ENCODE peak calls at places on chromosomes 4 and X, in eight cellular contexts. One of them, this sample, is unnamed.

GRCh38 chrX:96685205-96686099 is 810 bp downstream of the DIAPH2 start:
- DNase-seq in mammary epithelial cell: peak; percentile 48
- DNase-seq in lower lobe of right lung: peak; percentile 54
- DNase-seq in aorta: peak; percentile 77
- DNase-seq in esophagus muscularis mucosa: peak; percentile 91
- DNase-seq in heart left ventricle: peak; percentile 24
- DNase-seq in A549: no peak
- DNase-seq in HepG2: peak; percentile 7
- DNase-seq in this sample: peak; percentile 47

GRCh38 chrX:40172169-40172979 is 74.6 kb upstream of the BCOR start:
- DNase-seq in aorta: peak; percentile 88
- DNase-seq in mammary epithelial cell: peak; percentile 32
- DNase-seq in HepG2: no peak
- DNase-seq in lower lobe of right lung: peak; percentile 80
- DNase-seq in heart left ventricle: peak; percentile 73
- DNase-seq in A549: no peak
- DNase-seq in esophagus muscularis mucosa: no peak
- DNase-seq in this sample: peak; percentile 89

GRCh38 chr4:171785392-171785791 is 27.8 kb upstream of the GALNTL6 start:
- DNase-seq in aorta: no peak
- DNase-seq in esophagus muscularis mucosa: no peak
- DNase-seq in A549: no peak
- DNase-seq in mammary epithelial cell: no peak
- DNase-seq in heart left ventricle: no peak
- DNase-seq in HepG2: no peak
- DNase-seq in lower lobe of right lung: no peak
- DNase-seq in this sample: no peak

GRCh38 chrX:52424658-52425057 is 55.8 kb downstream of the XAGE2 start:
- DNase-seq in esophagus muscularis mucosa: no peak
- DNase-seq in aorta: no peak
- DNase-seq in mammary epithelial cell: peak; percentile 3
- DNase-seq in A549: no peak
- DNase-seq in lower lobe of right lung: no peak
- DNase-seq in heart left ventricle: no peak
- DNase-seq in HepG2: no peak
- DNase-seq in this sample: no peak

GRCh38 chr4:177505171-177505615 is 63.0 kb upstream of the AGA start:
- DNase-seq in lower lobe of right lung: no peak
- DNase-seq in esophagus muscularis mucosa: no peak
- DNase-seq in A549: no peak
- DNase-seq in heart left ventricle: no peak
- DNase-seq in aorta: no peak
- DNase-seq in mammary epithelial cell: no peak
- DNase-seq in HepG2: no peak
- DNase-seq in this sample: no peak

GRCh38 chr4:18722748-18723191 is 701.2 kb upstream of the LCORL start:
- DNase-seq in aorta: no peak
- DNase-seq in lower lobe of right lung: no peak
- DNase-seq in esophagus muscularis mucosa: no peak
- DNase-seq in mammary epithelial cell: no peak
- DNase-seq in heart left ventricle: no peak
- DNase-seq in HepG2: no peak
- DNase-seq in A549: no peak
- DNase-seq in this sample: no peak

GRCh38 chr4:13627185-13627605 is 330 bp downstream of the BOD1L1 start:
- DNase-seq in lower lobe of right lung: peak; percentile 58
- DNase-seq in esophagus muscularis mucosa: no peak
- DNase-seq in heart left ventricle: peak; percentile 25
- DNase-seq in mammary epithelial cell: no peak
- DNase-seq in aorta: peak; percentile 76
- DNase-seq in A549: no peak
- DNase-seq in HepG2: no peak
- DNase-seq in this sample: peak; percentile 48

GRCh38 chr4:21979196-21979595 is 30.6 kb upstream of the KCNIP4 start:
- DNase-seq in heart left ventricle: no peak
- DNase-seq in A549: no peak
- DNase-seq in mammary epithelial cell: no peak
- DNase-seq in esophagus muscularis mucosa: no peak
- DNase-seq in aorta: no peak
- DNase-seq in HepG2: no peak
- DNase-seq in lower lobe of right lung: no peak
- DNase-seq in this sample: no peak

GRCh38 chr4:168863719-168864632 is 146.1 kb downstream of the CBR4 start:
- DNase-seq in heart left ventricle: no peak
- DNase-seq in esophagus muscularis mucosa: no peak
- DNase-seq in lower lobe of right lung: no peak
- DNase-seq in aorta: no peak
- DNase-seq in HepG2: no peak
- DNase-seq in mammary epithelial cell: no peak
- DNase-seq in A549: no peak
- DNase-seq in this sample: no peak

GRCh38 chr4:158783775-158784174 is 14.9 kb downstream of the FNIP2 start:
- DNase-seq in A549: no peak
- DNase-seq in aorta: no peak
- DNase-seq in lower lobe of right lung: no peak
- DNase-seq in HepG2: no peak
- DNase-seq in heart left ventricle: no peak
- DNase-seq in mammary epithelial cell: peak; percentile 35
- DNase-seq in esophagus muscularis mucosa: no peak
- DNase-seq in this sample: no peak

GRCh38 chr4:98517444-98518021 is 140.9 kb downstream of the TSPAN5 start:
- DNase-seq in A549: no peak
- DNase-seq in aorta: no peak
- DNase-seq in HepG2: peak; percentile 46
- DNase-seq in esophagus muscularis mucosa: peak; percentile 68
- DNase-seq in heart left ventricle: no peak
- DNase-seq in lower lobe of right lung: no peak
- DNase-seq in mammary epithelial cell: no peak
- DNase-seq in this sample: no peak

GRCh38 chrX:115679460-115679859 is 118.5 kb downstream of the PLS3 start:
- DNase-seq in mammary epithelial cell: peak; percentile 6
- DNase-seq in aorta: no peak
- DNase-seq in lower lobe of right lung: no peak
- DNase-seq in esophagus muscularis mucosa: no peak
- DNase-seq in HepG2: peak; percentile 5
- DNase-seq in heart left ventricle: no peak
- DNase-seq in A549: peak; percentile 17
- DNase-seq in this sample: no peak
- H3K27ac ChIP-seq in mammary epithelial cell: no peak overlapping the region
- H3K27ac ChIP-seq in aorta: no peak overlapping the region
- H3K27ac ChIP-seq in lower lobe of right lung: no peak overlapping the region
- H3K27ac ChIP-seq in esophagus muscularis mucosa: no peak overlapping the region
- H3K27ac ChIP-seq in HepG2: no peak overlapping the region
- H3K27ac ChIP-seq in heart left ventricle: no peak overlapping the region
- H3K27ac ChIP-seq in A549: no peak overlapping the region
- H3K27ac ChIP-seq in this sample: no peak overlapping the region

GRCh38 chr4:87058272-87059073 is 123.7 kb downstream of the AFF1 start:
- DNase-seq in heart left ventricle: no peak
- DNase-seq in mammary epithelial cell: peak; percentile 68
- DNase-seq in HepG2: no peak
- DNase-seq in lower lobe of right lung: peak; percentile 59
- DNase-seq in A549: no peak
- DNase-seq in esophagus muscularis mucosa: peak; percentile 84
- DNase-seq in aorta: no peak
- DNase-seq in this sample: no peak
- H3K4me1 ChIP-seq in heart left ventricle: peaks cover 69% of the 10 kb centered on the region
- H3K4me1 ChIP-seq in mammary epithelial cell: peaks cover 27% of the 10 kb centered on the region
- H3K4me1 ChIP-seq in HepG2: peaks cover 7% of the 10 kb centered on the region
- H3K4me1 ChIP-seq in lower lobe of right lung: peaks cover 69% of the 10 kb centered on the region
- H3K4me1 ChIP-seq in A549: peaks cover 14% of the 10 kb centered on the region
- H3K4me1 ChIP-seq in esophagus muscularis mucosa: peaks cover 77% of the 10 kb centered on the region
- H3K4me1 ChIP-seq in aorta: peaks cover 19% of the 10 kb centered on the region
- H3K4me1 ChIP-seq in this sample: peaks cover 14% of the 10 kb centered on the region

DNA sequence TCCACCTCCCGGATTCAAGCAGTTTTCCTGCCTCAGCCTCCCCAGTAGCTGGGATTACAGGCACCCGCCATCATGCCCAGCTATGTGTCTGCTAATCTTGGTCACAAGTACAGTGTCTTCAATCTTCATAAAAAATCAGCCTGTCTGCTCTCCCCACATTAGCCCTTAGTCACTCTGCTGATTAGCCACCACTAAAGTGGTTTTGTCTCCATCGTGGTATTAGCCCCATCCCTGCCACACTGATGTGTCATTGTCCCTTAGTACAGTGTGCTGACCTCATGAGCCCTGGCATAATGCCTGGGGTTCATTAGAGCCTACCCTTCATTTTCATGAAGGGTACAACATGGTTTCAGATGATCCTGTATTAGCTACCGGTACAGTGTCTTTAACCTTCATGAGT is 49.9 kb downstream of the ZNF157 start:
- DNase-seq in aorta: no peak
- DNase-seq in lower lobe of right lung: no peak
- DNase-seq in mammary epithelial cell: no peak
- DNase-seq in esophagus muscularis mucosa: no peak
- DNase-seq in A549: no peak
- DNase-seq in HepG2: no peak
- DNase-seq in heart left ventricle: no peak
- DNase-seq in this sample: no peak
- H3K9me3 ChIP-seq in aorta: peaks cover 1% of the 10 kb centered on the region
- H3K9me3 ChIP-seq in lower lobe of right lung: no peaks in the 10 kb centered on the region
- H3K9me3 ChIP-seq in mammary epithelial cell: peaks cover 7% of the 10 kb centered on the region
- H3K9me3 ChIP-seq in esophagus muscularis mucosa: no peaks in the 10 kb centered on the region
- H3K9me3 ChIP-seq in A549: peaks cover 3% of the 10 kb centered on the region
- H3K9me3 ChIP-seq in HepG2: no peaks in the 10 kb centered on the region
- H3K9me3 ChIP-seq in heart left ventricle: peaks cover 6% of the 10 kb centered on the region
- H3K9me3 ChIP-seq in this sample: peaks cover 3% of the 10 kb centered on the region

DNA sequence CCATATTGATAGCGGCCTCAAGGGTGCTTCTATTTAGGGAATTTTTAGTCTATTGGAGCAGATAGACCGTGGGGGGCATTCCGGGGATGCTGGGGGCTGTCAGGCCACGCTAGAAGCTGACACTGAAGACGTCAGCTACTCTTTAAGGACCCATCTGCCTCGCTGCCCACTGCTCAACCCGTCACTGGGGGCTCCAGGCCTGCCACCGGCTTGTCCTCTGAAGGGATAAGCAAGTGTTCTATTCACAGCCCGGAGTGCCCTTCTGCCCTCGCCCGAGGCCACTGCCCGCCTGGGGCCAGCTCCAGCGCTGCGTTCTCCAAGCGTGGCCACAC is 674 bp upstream of the MSL3 start:
- DNase-seq in esophagus muscularis mucosa: no peak
- DNase-seq in lower lobe of right lung: no peak
- DNase-seq in A549: no peak
- DNase-seq in aorta: no peak
- DNase-seq in heart left ventricle: no peak
- DNase-seq in HepG2: no peak
- DNase-seq in mammary epithelial cell: no peak
- DNase-seq in this sample: no peak
- H3K27ac ChIP-seq in esophagus muscularis mucosa: peak overlapping the region; percentile 87
- H3K27ac ChIP-seq in lower lobe of right lung: peak overlapping the region; percentile 89
- H3K27ac ChIP-seq in A549: peak overlapping the region; percentile 94
- H3K27ac ChIP-seq in aorta: no peak overlapping the region
- H3K27ac ChIP-seq in heart left ventricle: peak overlapping the region; percentile 89
- H3K27ac ChIP-seq in HepG2: no peak overlapping the region
- H3K27ac ChIP-seq in mammary epithelial cell: no peak overlapping the region
- H3K27ac ChIP-seq in this sample: peak overlapping the region; percentile 83

GRCh38 chr4:165332502-165332901 is 5.0 kb downstream of the MSMO1 start:
- DNase-seq in mammary epithelial cell: no peak
- DNase-seq in A549: no peak
- DNase-seq in HepG2: no peak
- DNase-seq in aorta: no peak
- DNase-seq in esophagus muscularis mucosa: no peak
- DNase-seq in lower lobe of right lung: no peak
- DNase-seq in heart left ventricle: no peak
- DNase-seq in this sample: no peak
- H3K4me1 ChIP-seq in mammary epithelial cell: peaks cover 28% of the 10 kb centered on the region
- H3K4me1 ChIP-seq in A549: peaks cover 12% of the 10 kb centered on the region
- H3K4me1 ChIP-seq in HepG2: peaks cover 69% of the 10 kb centered on the region
- H3K4me1 ChIP-seq in aorta: peaks cover 7% of the 10 kb centered on the region
- H3K4me1 ChIP-seq in esophagus muscularis mucosa: peaks cover 9% of the 10 kb centered on the region
- H3K4me1 ChIP-seq in lower lobe of right lung: peaks cover 19% of the 10 kb centered on the region
- H3K4me1 ChIP-seq in heart left ventricle: peaks cover 31% of the 10 kb centered on the region
- H3K4me1 ChIP-seq in this sample: peaks cover 41% of the 10 kb centered on the region

DNA sequence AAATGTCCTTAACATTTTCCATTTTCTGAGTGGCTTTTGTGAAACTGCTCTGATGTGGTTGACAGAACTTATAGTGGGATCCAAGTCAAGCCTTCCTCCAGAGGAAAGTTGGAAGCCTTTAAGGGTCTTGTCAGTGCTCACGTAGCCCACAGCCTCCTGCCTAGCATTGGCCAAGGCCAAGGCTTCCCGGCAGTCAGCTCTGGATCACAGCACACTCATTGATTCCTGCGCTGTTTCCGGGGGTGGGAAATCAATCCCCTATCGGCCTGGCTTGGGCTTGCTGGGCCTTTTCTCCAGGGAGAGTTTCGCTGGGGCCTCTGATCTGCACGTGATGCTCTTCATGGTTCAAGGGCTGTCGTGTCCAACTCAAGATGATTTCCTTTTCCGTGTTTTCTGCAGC is 76.1 kb downstream of the SLC9A6 start:
- DNase-seq in heart left ventricle: peak; percentile 25
- DNase-seq in HepG2: no peak
- DNase-seq in esophagus muscularis mucosa: no peak
- DNase-seq in A549: no peak
- DNase-seq in mammary epithelial cell: no peak
- DNase-seq in aorta: no peak
- DNase-seq in lower lobe of right lung: no peak
- DNase-seq in this sample: no peak
- H3K9me3 ChIP-seq in heart left ventricle: no peaks in the 10 kb centered on the region
- H3K9me3 ChIP-seq in HepG2: no peaks in the 10 kb centered on the region
- H3K9me3 ChIP-seq in esophagus muscularis mucosa: no peaks in the 10 kb centered on the region
- H3K9me3 ChIP-seq in A549: no peaks in the 10 kb centered on the region
- H3K9me3 ChIP-seq in mammary epithelial cell: no peaks in the 10 kb centered on the region
- H3K9me3 ChIP-seq in aorta: no peaks in the 10 kb centered on the region
- H3K9me3 ChIP-seq in lower lobe of right lung: no peaks in the 10 kb centered on the region
- H3K9me3 ChIP-seq in this sample: no peaks in the 10 kb centered on the region

GRCh38 chr4:139767585-139767984 is 102.0 kb downstream of the MGST2 start:
- DNase-seq in A549: no peak
- DNase-seq in heart left ventricle: no peak
- DNase-seq in mammary epithelial cell: no peak
- DNase-seq in HepG2: no peak
- DNase-seq in lower lobe of right lung: no peak
- DNase-seq in esophagus muscularis mucosa: no peak
- DNase-seq in aorta: no peak
- DNase-seq in this sample: no peak

GRCh38 chr4:139769355-139769754 is 103.7 kb downstream of the MGST2 start:
- DNase-seq in esophagus muscularis mucosa: no peak
- DNase-seq in heart left ventricle: no peak
- DNase-seq in aorta: no peak
- DNase-seq in A549: no peak
- DNase-seq in lower lobe of right lung: no peak
- DNase-seq in mammary epithelial cell: no peak
- DNase-seq in HepG2: no peak
- DNase-seq in this sample: no peak

GRCh38 chr4:139770361-139770760 is 104.7 kb downstream of the MGST2 start:
- DNase-seq in aorta: no peak
- DNase-seq in HepG2: no peak
- DNase-seq in esophagus muscularis mucosa: no peak
- DNase-seq in heart left ventricle: peak; percentile 83
- DNase-seq in A549: no peak
- DNase-seq in mammary epithelial cell: no peak
- DNase-seq in lower lobe of right lung: no peak
- DNase-seq in this sample: no peak

GRCh38 chr4:139768366-139768765 is 102.7 kb downstream of the MGST2 start:
- DNase-seq in esophagus muscularis mucosa: no peak
- DNase-seq in A549: no peak
- DNase-seq in aorta: no peak
- DNase-seq in heart left ventricle: no peak
- DNase-seq in mammary epithelial cell: no peak
- DNase-seq in lower lobe of right lung: no peak
- DNase-seq in HepG2: no peak
- DNase-seq in this sample: no peak

GRCh38 chr4:139768913-139769312 is 103.3 kb downstream of the MGST2 start:
- DNase-seq in mammary epithelial cell: no peak
- DNase-seq in HepG2: peak; percentile 36
- DNase-seq in esophagus muscularis mucosa: no peak
- DNase-seq in aorta: no peak
- DNase-seq in heart left ventricle: no peak
- DNase-seq in lower lobe of right lung: no peak
- DNase-seq in A549: no peak
- DNase-seq in this sample: no peak
- H3K27ac ChIP-seq in mammary epithelial cell: no peak overlapping the region
- H3K27ac ChIP-seq in HepG2: no peak overlapping the region
- H3K27ac ChIP-seq in esophagus muscularis mucosa: no peak overlapping the region
- H3K27ac ChIP-seq in aorta: no peak overlapping the region
- H3K27ac ChIP-seq in heart left ventricle: no peak overlapping the region
- H3K27ac ChIP-seq in lower lobe of right lung: no peak overlapping the region
- H3K27ac ChIP-seq in A549: no peak overlapping the region
- H3K27ac ChIP-seq in this sample: no peak overlapping the region

This sample was measured in left lung.